ENCODE peak calls at places on chromosomes 7 and 10, in nine cellular contexts. F, D, G, M, U, A, K, Q and Z are unnamed samples.

GRCh38 chr7:106864298-106865081 is 592 bp upstream of the PIK3CG start:
- DNase-seq in F (no peak), K (no peak), G (no peak), D (no peak), A (no peak), M (no peak), Q (no peak), U (no peak), Z (no peak)

GRCh38 chr10:87092356-87092860 is 2.2 kb downstream of the GLUD1 start:
- DNase-seq in Q (no peak), K (no peak), G (no peak), A (no peak), F (no peak), M (no peak), D (no peak), U (no peak), Z (no peak)

GRCh38 chr10:71542476-71542875 is 145.8 kb downstream of the CDH23 start:
- DNase-seq in A (no peak), K (no peak), M (no peak), U (peak), F (no peak), Q (no peak), G (no peak), D (no peak), Z (no peak)

GRCh38 chr7:18753972-18754610 is 258.5 kb downstream of the HDAC9 start:
- DNase-seq in D (no peak), F (no peak), U (no peak), A (no peak), K (no peak), Q (no peak), G (no peak), M (no peak), Z (no peak)

GRCh38 chr10:79943871-79944270 is 5.0 kb downstream of the SFTPD start:
- DNase-seq in U (no peak), K (no peak), F (no peak), M (no peak), Q (no peak), D (no peak), G (no peak), A (no peak), Z (no peak)

GRCh38 chr10:64011871-64012714 is 490.9 kb downstream of the REEP3 start:
- DNase-seq in Q (no peak), A (no peak), U (no peak), G (no peak), K (no peak), F (no peak), D (no peak), M (no peak), Z (no peak)

GRCh38 chr7:42678315-42678714 is 233.6 kb downstream of the C7orf25 start:
- DNase-seq in F (no peak), Q (no peak), D (no peak), M (no peak), K (no peak), A (no peak), G (no peak), U (no peak), Z (no peak)

GRCh38 chr7:28433039-28433438 is 20.7 kb downstream of the CREB5 start:
- DNase-seq in D (no peak), Q (no peak), F (no peak), U (no peak), K (no peak), M (no peak), A (no peak), G (no peak), Z (no peak)

GRCh38 chr7:135151162-135151932 is 3.5 kb downstream of the TMEM140 start:
- DNase-seq in M (no peak), F (no peak), G (no peak), Q (peak), D (no peak), K (no peak), A (no peak), U (no peak), Z (no peak)
- H3K4me3 ChIP-seq in M (no peak), F (no peak), G (no peak), Q (no peak), D (no peak), K (no peak), A (no peak), U (no peak), Z (no peak)

DNA sequence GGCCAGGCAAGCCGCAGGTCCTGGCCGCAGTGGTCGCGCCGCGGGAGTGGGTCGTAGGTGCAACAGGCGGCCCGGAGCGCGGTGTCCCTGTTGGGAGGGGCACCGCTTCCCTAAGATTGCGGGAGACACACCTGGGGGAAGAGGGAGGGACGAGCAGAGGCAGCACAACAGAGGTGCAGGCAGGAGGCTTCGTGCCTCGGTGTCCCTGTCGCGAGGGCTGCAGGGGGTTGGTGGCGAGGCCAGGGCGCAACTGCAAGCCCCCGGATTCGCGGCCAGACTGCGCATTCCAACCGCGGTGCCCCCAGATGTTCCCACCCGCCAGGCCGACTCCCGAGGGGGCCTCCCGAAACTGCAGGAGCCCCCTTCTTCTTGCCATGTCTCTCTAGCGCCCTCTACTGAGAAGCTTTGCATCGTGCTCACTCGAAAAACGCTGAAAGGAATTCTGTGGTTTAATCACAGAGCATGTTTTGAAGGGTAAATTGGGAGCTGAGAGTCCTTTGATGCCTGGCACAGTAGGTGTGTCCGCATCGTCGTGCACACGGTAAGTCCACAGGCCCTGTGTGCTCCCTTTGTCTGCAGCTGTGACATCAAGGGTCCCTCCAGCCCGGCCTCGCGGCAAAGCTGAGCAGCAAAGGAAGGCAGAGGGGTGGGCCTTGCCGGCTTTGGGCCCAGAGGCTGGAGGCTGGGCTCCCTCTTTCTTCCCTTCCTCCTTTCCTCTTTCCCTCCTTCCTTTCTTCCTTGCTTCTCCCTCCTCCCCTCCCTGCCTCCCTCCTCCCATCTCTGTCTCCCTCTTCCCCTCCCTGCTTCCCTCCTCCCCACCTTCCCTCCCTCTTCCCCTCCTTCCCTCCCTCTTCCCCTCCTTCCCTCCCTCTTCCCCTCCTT is 6.2 kb upstream of the MBL2 start:
- DNase-seq in Q (no peak), U (peak), F (no peak), G (peak), K (peak), A (no peak), M (no peak), D (no peak), Z (no peak)
- TF ChIP-seq EP300 in Q (no peak), U (no peak), F (no peak), G (no peak), K (no peak), A (no peak), M (no peak), D (no peak), Z (no peak)

DNA sequence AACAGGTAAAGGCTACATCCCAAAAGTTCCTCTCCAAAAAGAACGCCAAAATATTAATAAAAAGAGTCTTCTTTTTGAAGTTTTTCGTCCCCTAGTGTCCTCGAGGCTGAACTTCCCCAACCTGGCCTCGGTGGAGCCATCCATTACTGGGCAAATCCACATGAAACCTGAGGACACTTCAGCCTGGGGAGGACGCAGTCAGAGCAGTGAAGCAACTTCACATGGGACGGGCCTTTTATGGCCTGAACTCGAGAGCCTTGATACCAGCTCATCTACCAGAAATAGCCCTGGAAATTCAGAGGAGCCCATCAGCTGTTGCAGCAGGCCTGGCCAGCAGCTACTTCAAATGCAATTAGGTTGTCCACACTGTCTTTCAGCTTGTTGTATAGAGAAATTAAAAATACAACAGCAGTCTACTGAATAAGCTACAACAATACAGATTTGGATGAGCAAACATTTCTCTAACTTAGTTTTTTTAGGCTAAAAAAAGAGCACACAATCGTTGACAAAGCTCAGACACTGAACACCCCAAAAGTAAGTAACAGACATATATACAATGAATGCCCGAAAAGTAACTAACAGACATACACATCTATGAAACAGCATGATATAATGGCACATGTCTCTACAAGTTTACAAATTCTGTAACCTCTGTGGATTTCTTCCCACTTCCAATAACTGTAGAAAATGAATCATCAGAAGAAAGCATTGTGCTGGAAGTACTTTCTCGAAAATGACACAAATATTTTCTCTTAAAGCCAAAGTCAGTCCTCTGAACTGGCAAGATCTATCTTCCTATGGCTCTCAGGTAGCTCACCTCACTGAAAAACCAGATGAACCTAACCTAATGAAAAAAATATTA is at the start of gene SVIL:
- DNase-seq in D (no peak), F (peak), A (peak), K (no peak), U (no peak), G (peak), M (no peak), Q (peak), Z (peak)
- H3K4me3 ChIP-seq in D (peak), F (peak), A (peak), K (peak), U (peak), G (peak), M (no peak), Q (no peak), Z (peak)

DNA sequence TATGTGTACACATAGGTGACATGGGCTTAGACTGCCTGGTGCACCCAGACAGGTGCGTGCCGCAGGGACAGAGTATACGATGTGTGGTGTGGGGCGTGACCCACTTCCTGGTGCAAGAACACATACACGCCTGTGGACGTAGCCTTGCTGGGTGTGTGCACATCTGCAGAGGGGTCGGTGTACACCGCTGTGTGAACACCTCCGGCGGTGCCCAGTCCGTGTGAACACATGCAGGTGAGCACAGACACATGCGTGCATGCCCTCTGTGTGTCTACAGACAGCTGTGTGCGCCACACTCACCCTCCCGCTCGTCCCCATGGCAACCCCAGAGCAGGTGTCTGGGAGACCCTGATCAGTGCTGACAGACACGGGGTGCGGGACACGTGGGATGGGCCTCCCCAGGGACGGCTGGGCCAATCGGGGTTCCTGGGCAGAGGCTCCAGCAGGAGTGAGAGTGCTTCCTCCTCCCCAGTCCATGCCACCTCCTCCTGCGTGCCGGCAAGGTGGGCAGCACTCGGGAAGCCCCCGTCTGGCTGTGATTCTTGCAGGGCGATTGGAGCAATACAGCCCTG is 23.4 kb downstream of the ELFN1 start:
- DNase-seq in A (no peak), U (peak), F (peak), D (peak), Q (peak), M (no peak), K (peak), G (no peak), Z (peak)
- TF ChIP-seq EP300 in A (no peak), U (no peak), F (no peak), D (no peak), Q (no peak), M (no peak), K (no peak), G (no peak), Z (no peak)

DNA sequence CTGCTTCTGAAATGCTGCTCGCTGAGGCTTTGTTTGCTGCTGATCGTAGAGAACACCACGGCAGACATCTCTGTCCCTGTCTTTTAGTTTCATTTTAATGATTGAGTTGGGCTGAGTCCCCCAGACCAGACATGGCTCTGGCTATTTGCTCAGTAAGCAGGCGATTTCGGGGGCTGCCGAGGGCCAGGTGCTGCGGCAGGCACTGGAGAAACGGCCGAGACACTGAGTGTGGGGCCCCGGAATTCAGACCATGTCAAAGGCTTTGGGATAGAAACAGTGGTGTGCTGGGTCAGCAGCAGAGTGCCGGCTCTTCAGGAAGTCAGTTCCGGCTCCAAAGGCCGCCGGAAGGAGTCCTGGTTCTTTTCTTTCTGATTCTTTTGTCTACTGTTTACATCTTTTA is 5.0 kb downstream of the LRRC27 start:
- DNase-seq in K (no peak), M (no peak), D (peak), F (no peak), G (no peak), Q (peak), U (no peak), A (no peak), Z (peak)
- H3K4me3 ChIP-seq in K (no peak), M (no peak), D (peak), F (peak), G (peak), Q (peak), U (no peak), A (peak), Z (peak)